ENCODE peak calls at places on chromosome 15, in ten cellular contexts. R is neuronal stem cell, C is neural progenitor cell, X is Karpas-422, Q is mammary epithelial cell, S is H9, J is mesendoderm, M is GM23248, O is fibroblast of lung, T is astrocyte. A is an unnamed sample. For H3K27me3, the result is how much of the 10 kb centered on the place peaks cover.

GRCh38 chr15:94582368-94582767 is 351.0 kb downstream of the MCTP2 start:
- DNase-seq in R (peak), C (peak), X (peak), Q (peak), S (peak), J (peak), M (peak), O (no peak), T (no peak), A (no peak)

GRCh38 chr15:64566629-64567427 is 106.5 kb downstream of the ZNF609 start:
- DNase-seq in R (no peak), C (no peak), X (peak), Q (no peak), S (no peak), J (peak), M (no peak), O (no peak), T (no peak), A (no peak)

GRCh38 chr15:24823473-24823872 is 131.3 kb upstream of the SNRPN start:
- DNase-seq in R (peak), C (peak), X (no peak), Q (no peak), S (peak), J (peak), M (no peak), O (no peak), T (no peak), A (no peak)

GRCh38 chr15:77487479-77487861 is 66.8 kb downstream of the HMG20A start:
- DNase-seq in R (no peak), C (no peak), X (no peak), Q (no peak), S (no peak), J (no peak), M (no peak), O (no peak), T (no peak), A (no peak)

GRCh38 chr15:88802991-88803240 is 320 bp upstream of the ACAN start:
- DNase-seq in R (no peak), C (no peak), X (no peak), Q (no peak), S (no peak), J (no peak), M (peak), O (no peak), T (no peak), A (peak)

GRCh38 chr15:58228708-58229107 is 90.5 kb downstream of the AQP9 start:
- DNase-seq in R (no peak), C (peak), X (no peak), Q (no peak), S (no peak), J (peak), M (peak), O (peak), T (peak), A (peak)

GRCh38 chr15:100247228-100248225 is 94.2 kb downstream of the ADAMTS17 start:
- DNase-seq in R (no peak), C (no peak), X (no peak), Q (no peak), S (no peak), J (no peak), M (no peak), O (no peak), T (no peak), A (no peak)

GRCh38 chr15:35741881-35742280 is 195.9 kb upstream of the DPH6 start:
- DNase-seq in R (no peak), C (no peak), X (no peak), Q (no peak), S (no peak), J (no peak), M (no peak), O (no peak), T (no peak), A (peak)

GRCh38 chr15:29631076-29632070 is 190.9 kb downstream of the TJP1 start:
- DNase-seq in R (no peak), C (no peak), X (no peak), Q (no peak), S (no peak), J (no peak), M (no peak), O (peak), T (peak), A (no peak)

GRCh38 chr15:38216763-38217162 is 35.9 kb upstream of the SPRED1 start:
- DNase-seq in R (no peak), C (no peak), X (peak), Q (no peak), S (no peak), J (no peak), M (peak), O (no peak), T (no peak), A (no peak)

GRCh38 chr15:36887214-36888017 is 212.9 kb downstream of the MEIS2 start:
- DNase-seq in R (peak), C (peak), X (no peak), Q (no peak), S (peak), J (peak), M (peak), O (peak), T (peak), A (no peak)

GRCh38 chr15:36884404-36885335 is 215.7 kb downstream of the MEIS2 start:
- DNase-seq in R (peak), C (peak), X (peak), Q (no peak), S (no peak), J (no peak), M (no peak), O (peak), T (no peak), A (no peak)

GRCh38 chr15:36888018-36888992 is 212.0 kb downstream of the MEIS2 start:
- DNase-seq in R (peak), C (peak), X (no peak), Q (no peak), S (no peak), J (peak), M (peak), O (peak), T (peak), A (no peak)

GRCh38 chr15:36885709-36886108 is 214.6 kb downstream of the MEIS2 start:
- DNase-seq in R (no peak), C (no peak), X (no peak), Q (no peak), S (no peak), J (no peak), M (no peak), O (peak), T (no peak), A (no peak)

GRCh38 chr15:36886135-36887011 is 214.0 kb downstream of the MEIS2 start:
- DNase-seq in R (no peak), C (peak), X (no peak), Q (no peak), S (no peak), J (no peak), M (no peak), O (peak), T (no peak), A (no peak)
- H3K27me3 ChIP-seq in R (half or more), C (half or more), X (under half), Q (under half), S (half or more), J (half or more), M (under half), O (under half), T (half or more), A (under half)

GRCh38 chr15:40723919-40724318 is 28.9 kb downstream of the RAD51 start:
- DNase-seq in R (no peak), C (no peak), X (no peak), Q (no peak), S (no peak), J (no peak), M (no peak), O (no peak), T (no peak), A (no peak)
- H3K9ac ChIP-seq in R (no peak), C (no peak), X (no peak), Q (no peak), S (no peak), J (no peak), M (no peak), O (no peak), T (no peak), A (no peak)

DNA sequence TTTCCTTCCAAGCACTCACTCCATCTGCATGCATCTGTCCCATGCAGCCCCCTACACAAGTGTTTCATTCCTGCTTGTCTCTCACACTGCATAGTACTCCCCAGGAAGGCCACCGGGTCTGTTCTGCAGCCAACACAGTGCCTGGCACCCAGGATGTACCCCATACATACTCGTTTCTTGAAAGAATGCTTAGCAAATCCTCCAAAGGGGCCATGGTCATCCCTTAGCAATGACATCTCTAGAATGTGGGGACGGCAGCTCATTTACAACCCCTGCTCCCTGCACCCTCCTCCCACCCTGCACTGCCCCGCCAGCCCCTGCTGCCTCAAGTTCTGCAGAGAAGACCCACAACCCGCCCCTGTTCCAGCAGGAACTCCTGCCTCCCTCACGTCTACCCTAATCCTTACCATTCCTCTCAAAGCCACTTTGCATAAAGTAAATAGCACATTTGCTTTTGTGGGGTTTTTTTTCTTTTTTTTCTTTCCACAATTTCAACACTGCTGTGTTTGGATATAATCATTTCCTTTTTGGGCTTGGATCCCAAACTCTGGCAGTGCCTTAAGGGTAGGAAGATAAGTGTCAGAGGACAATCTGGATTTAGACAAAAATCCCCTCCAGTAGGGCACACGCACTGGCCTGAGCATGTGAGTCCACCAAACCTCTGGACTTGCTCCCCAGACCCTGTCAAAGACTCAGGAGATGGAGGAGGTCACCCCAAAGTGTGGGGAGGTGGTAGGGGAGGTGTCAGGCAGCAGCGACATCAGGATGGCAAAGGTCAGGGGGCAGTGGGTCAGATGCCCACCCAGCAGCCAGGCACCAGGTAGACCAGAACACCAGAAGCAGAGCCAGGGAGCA is 68.4 kb downstream of the MEGF11 start:
- DNase-seq in R (no peak), C (no peak), X (no peak), Q (no peak), S (peak), J (no peak), M (peak), O (no peak), T (no peak), A (peak)
- H3K27me3 ChIP-seq in R (half or more), C (under half), X (under half), Q (under half), S (under half), J (under half), M (half or more), O (under half), T (under half), A (half or more)

GRCh38 chr15:37143351-37143750 is 43.0 kb upstream of the MEIS2 start:
- DNase-seq in R (no peak), C (no peak), X (no peak), Q (no peak), S (no peak), J (peak), M (no peak), O (no peak), T (no peak), A (no peak)

DNA sequence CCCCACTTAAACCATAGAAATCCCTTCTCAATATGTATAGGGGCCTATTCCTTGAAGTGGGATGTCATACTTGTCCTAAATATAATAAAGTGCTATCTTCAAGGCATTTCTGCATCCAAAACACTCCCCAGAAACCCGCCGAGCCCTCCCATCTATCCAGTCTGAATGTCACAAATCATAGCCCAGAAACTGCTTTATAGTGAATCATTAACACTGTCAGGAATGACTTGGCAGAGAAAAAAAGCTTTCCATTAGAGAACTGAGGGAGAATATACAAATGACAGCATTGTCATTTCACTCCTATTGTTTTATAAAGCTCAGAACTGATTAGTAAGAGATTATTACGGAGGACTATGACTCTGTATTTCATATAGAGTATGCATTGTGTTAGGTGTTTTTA is 48.4 kb upstream of the MEIS2 start:
- DNase-seq in R (no peak), C (no peak), X (no peak), Q (no peak), S (no peak), J (no peak), M (no peak), O (no peak), T (no peak), A (no peak)
- H3K9ac ChIP-seq in R (no peak), C (no peak), X (no peak), Q (no peak), S (no peak), J (no peak), M (no peak), O (no peak), T (no peak), A (no peak)

DNA sequence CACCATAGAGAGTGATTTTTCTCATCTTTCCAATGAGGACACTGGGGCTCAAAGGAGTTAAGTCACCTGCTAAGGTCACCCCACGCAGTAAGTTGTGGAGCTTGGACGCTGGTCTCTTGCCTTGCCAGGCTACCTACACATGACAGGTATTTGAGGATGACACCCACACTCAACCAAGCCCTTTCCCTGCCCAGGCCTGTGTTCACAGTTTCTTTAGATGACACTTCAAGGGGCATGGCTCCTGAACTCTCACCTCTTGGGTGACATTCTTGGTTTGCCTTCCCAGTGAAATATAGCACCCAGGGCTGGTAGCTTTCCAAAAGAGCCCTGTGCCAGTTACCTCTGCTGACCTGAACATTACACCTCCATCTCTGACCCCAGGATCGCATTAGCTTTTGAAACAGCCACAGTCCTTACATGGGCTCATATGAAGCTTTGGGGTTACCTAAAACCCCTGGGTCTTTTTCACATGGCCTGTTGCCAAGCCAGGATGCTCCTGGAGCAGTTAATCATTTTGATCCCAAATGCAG is 148.0 kb downstream of the RPLP1 start:
- DNase-seq in R (no peak), C (no peak), X (no peak), Q (no peak), S (no peak), J (no peak), M (no peak), O (no peak), T (no peak), A (no peak)
- H3K27me3 ChIP-seq in R (under half), C (under half), X (under half), Q (under half), S (under half), J (under half), M (half or more), O (under half), T (under half), A (half or more)

GRCh38 chr15:27672537-27672936 is 426.6 kb downstream of the OCA2 start:
- DNase-seq in R (no peak), C (no peak), X (no peak), Q (no peak), S (no peak), J (no peak), M (no peak), O (no peak), T (no peak), A (no peak)
- H3K9ac ChIP-seq in R (peak), C (no peak), X (no peak), Q (no peak), S (no peak), J (no peak), M (no peak), O (no peak), T (no peak), A (no peak)

GRCh38 chr15:96359772-96360498 is 29.4 kb downstream of the NR2F2 start:
- DNase-seq in R (no peak), C (peak), X (no peak), Q (no peak), S (peak), J (peak), M (peak), O (peak), T (no peak), A (no peak)
- H3K27me3 ChIP-seq in R (half or more), C (half or more), X (under half), Q (under half), S (half or more), J (half or more), M (under half), O (under half), T (under half), A (under half)